ENCODE peak calls at places on chromosomes 13 and 19, in four cellular contexts. One of them, this sample, is unnamed.

GRCh38 chr19:3238066-3238561 is 13.7 kb downstream of the CELF5 start:
- DNase-seq in AG09309: no peak
- DNase-seq in GM12865: no peak
- DNase-seq in fibroblast of lung: no peak
- DNase-seq in this sample: no peak

GRCh38 chr13:39779337-39780270 is 124.1 kb downstream of the COG6 start:
- DNase-seq in AG09309: no peak
- DNase-seq in GM12865: peak
- DNase-seq in fibroblast of lung: peak
- DNase-seq in this sample: no peak

GRCh38 chr13:30120133-30120822 is 187.1 kb downstream of the KATNAL1 start:
- DNase-seq in AG09309: no peak
- DNase-seq in GM12865: peak
- DNase-seq in fibroblast of lung: no peak
- DNase-seq in this sample: no peak

GRCh38 chr19:15283141-15283885 is 49.0 kb downstream of the BRD4 start:
- DNase-seq in AG09309: no peak
- DNase-seq in GM12865: peak
- DNase-seq in fibroblast of lung: peak
- DNase-seq in this sample: no peak

GRCh38 chr19:41792513-41793413 is 3.6 kb upstream of the CEACAM3 start:
- DNase-seq in AG09309: peak
- DNase-seq in GM12865: peak
- DNase-seq in fibroblast of lung: peak
- DNase-seq in this sample: no peak

GRCh38 chr13:93726173-93727019 is 499.8 kb downstream of the GPC6 start:
- DNase-seq in AG09309: no peak
- DNase-seq in GM12865: no peak
- DNase-seq in fibroblast of lung: no peak
- DNase-seq in this sample: no peak

GRCh38 chr13:100340865-100341264 is 247.7 kb downstream of the GGACT start:
- DNase-seq in AG09309: no peak
- DNase-seq in GM12865: no peak
- DNase-seq in fibroblast of lung: no peak
- DNase-seq in this sample: no peak

GRCh38 chr13:99859178-99860177 is 112.1 kb downstream of the ZIC5 start:
- DNase-seq in AG09309: no peak
- DNase-seq in GM12865: peak
- DNase-seq in fibroblast of lung: no peak
- DNase-seq in this sample: no peak

GRCh38 chr19:342801-343421 is 1.7 kb downstream of the MIER2 start:
- DNase-seq in AG09309: peak
- DNase-seq in GM12865: no peak
- DNase-seq in fibroblast of lung: peak
- DNase-seq in this sample: no peak

GRCh38 chr19:19737559-19738332 is 4.8 kb upstream of the ZNF14 start:
- DNase-seq in AG09309: no peak
- DNase-seq in GM12865: no peak
- DNase-seq in fibroblast of lung: no peak
- DNase-seq in this sample: no peak

GRCh38 chr19:46542428-46543230 is 47.0 kb upstream of the PNMA8B start:
- DNase-seq in AG09309: peak
- DNase-seq in GM12865: peak
- DNase-seq in fibroblast of lung: peak
- DNase-seq in this sample: peak

GRCh38 chr13:31859546-31859945 is 120.2 kb downstream of the RXFP2 start:
- DNase-seq in AG09309: no peak
- DNase-seq in GM12865: peak
- DNase-seq in fibroblast of lung: peak
- DNase-seq in this sample: no peak

GRCh38 chr13:70390968-70391367 is 282.7 kb upstream of the KLHL1 start:
- DNase-seq in AG09309: no peak
- DNase-seq in GM12865: no peak
- DNase-seq in fibroblast of lung: no peak
- DNase-seq in this sample: no peak

GRCh38 chr13:35131471-35131870 is 189.4 kb downstream of the NBEA start:
- DNase-seq in AG09309: no peak
- DNase-seq in GM12865: no peak
- DNase-seq in fibroblast of lung: no peak
- DNase-seq in this sample: no peak

GRCh38 chr19:2428027-2428690 is 773 bp upstream of the TIMM13 start:
- DNase-seq in AG09309: no peak
- DNase-seq in GM12865: no peak
- DNase-seq in fibroblast of lung: peak
- DNase-seq in this sample: no peak

GRCh38 chr19:11404588-11405258 is 14.4 kb downstream of the RGL3 start:
- DNase-seq in AG09309: no peak
- DNase-seq in GM12865: no peak
- DNase-seq in fibroblast of lung: no peak
- DNase-seq in this sample: no peak

GRCh38 chr13:81791636-81792035 is 1450.7 kb upstream of the SPRY2 start:
- DNase-seq in AG09309: no peak
- DNase-seq in GM12865: no peak
- DNase-seq in fibroblast of lung: no peak
- DNase-seq in this sample: no peak

GRCh38 chr19:29266603-29267002 is 53.7 kb upstream of the UQCRFS1 start:
- DNase-seq in AG09309: no peak
- DNase-seq in GM12865: no peak
- DNase-seq in fibroblast of lung: no peak
- DNase-seq in this sample: no peak

GRCh38 chr19:2457394-2458037 is 757 bp upstream of the LMNB2 start:
- DNase-seq in AG09309: no peak
- DNase-seq in GM12865: no peak
- DNase-seq in fibroblast of lung: no peak
- DNase-seq in this sample: no peak

GRCh38 chr13:114077121-114077937 is 55.1 kb downstream of the RASA3 start:
- DNase-seq in AG09309: no peak
- DNase-seq in GM12865: no peak
- DNase-seq in fibroblast of lung: no peak
- DNase-seq in this sample: no peak

GRCh38 chr13:34913040-34913439 is 29.0 kb upstream of the NBEA start:
- DNase-seq in AG09309: no peak
- DNase-seq in GM12865: peak
- DNase-seq in fibroblast of lung: peak
- DNase-seq in this sample: peak

GRCh38 chr19:20660473-20660872 is 898 bp downstream of the ZNF626 start:
- DNase-seq in AG09309: no peak
- DNase-seq in GM12865: no peak
- DNase-seq in fibroblast of lung: no peak
- DNase-seq in this sample: no peak

GRCh38 chr19:49544154-49544553 is 16.4 kb downstream of the RCN3 start:
- DNase-seq in AG09309: no peak
- DNase-seq in GM12865: no peak
- DNase-seq in fibroblast of lung: no peak
- DNase-seq in this sample: no peak

GRCh38 chr19:49543032-49543431 is 15.2 kb downstream of the RCN3 start:
- DNase-seq in AG09309: no peak
- DNase-seq in GM12865: no peak
- DNase-seq in fibroblast of lung: no peak
- DNase-seq in this sample: no peak

GRCh38 chr19:49551531-49551930 is 23.7 kb downstream of the RCN3 start:
- DNase-seq in AG09309: no peak
- DNase-seq in GM12865: no peak
- DNase-seq in fibroblast of lung: no peak
- DNase-seq in this sample: no peak

GRCh38 chr19:49549045-49549444 is 21.2 kb downstream of the RCN3 start:
- DNase-seq in AG09309: no peak
- DNase-seq in GM12865: no peak
- DNase-seq in fibroblast of lung: no peak
- DNase-seq in this sample: no peak

GRCh38 chr19:49546825-49547565 is 19.2 kb downstream of the RCN3 start:
- DNase-seq in AG09309: peak
- DNase-seq in GM12865: peak
- DNase-seq in fibroblast of lung: peak
- DNase-seq in this sample: peak
- H3K4me3 ChIP-seq in AG09309: no peak
- H3K4me3 ChIP-seq in GM12865: no peak
- H3K4me3 ChIP-seq in fibroblast of lung: no peak
- H3K4me3 ChIP-seq in this sample: no peak

GRCh38 chr19:57321746-57322145 is 1.5 kb downstream of the ZNF543 start:
- DNase-seq in AG09309: no peak
- DNase-seq in GM12865: no peak
- DNase-seq in fibroblast of lung: no peak
- DNase-seq in this sample: no peak
- H3K4me3 ChIP-seq in AG09309: no peak
- H3K4me3 ChIP-seq in GM12865: peak
- H3K4me3 ChIP-seq in fibroblast of lung: peak
- H3K4me3 ChIP-seq in this sample: peak

GRCh38 chr19:43752287-43752875 is 2.4 kb downstream of the SMG9 start:
- DNase-seq in AG09309: no peak
- DNase-seq in GM12865: peak
- DNase-seq in fibroblast of lung: no peak
- DNase-seq in this sample: no peak
- H3K4me3 ChIP-seq in AG09309: no peak
- H3K4me3 ChIP-seq in GM12865: peak
- H3K4me3 ChIP-seq in fibroblast of lung: peak
- H3K4me3 ChIP-seq in this sample: no peak

GRCh38 chr19:35938282-35939224 is 2.4 kb downstream of the LRFN3 start:
- DNase-seq in AG09309: no peak
- DNase-seq in GM12865: no peak
- DNase-seq in fibroblast of lung: no peak
- DNase-seq in this sample: no peak
- H3K4me3 ChIP-seq in AG09309: no peak
- H3K4me3 ChIP-seq in GM12865: no peak
- H3K4me3 ChIP-seq in fibroblast of lung: peak
- H3K4me3 ChIP-seq in this sample: no peak

This sample was measured in retinal pigment epithelial cell.